ENCODE peak calls at places on chromosomes 13 and 19, in eight cellular contexts. One of them, this sample, is unnamed.
A peak's percentile ranks its signal among the peaks of the same experiment; 100 is the strongest.

GRCh38 chr19:42497492-42498226 is 30.6 kb downstream of the CEACAM1 start:
- DNase-seq in sigmoid colon: no peak
- DNase-seq in upper lobe of left lung: peak; percentile 26
- DNase-seq in GM23338: no peak
- DNase-seq in transverse colon: peak; percentile 61
- DNase-seq in H1: no peak
- DNase-seq in spleen: no peak
- DNase-seq in stomach: peak; percentile 60
- DNase-seq in this sample: no peak

GRCh38 chr13:106497079-106497478 is 38.4 kb downstream of the EFNB2 start:
- DNase-seq in sigmoid colon: no peak
- DNase-seq in upper lobe of left lung: no peak
- DNase-seq in GM23338: no peak
- DNase-seq in transverse colon: no peak
- DNase-seq in H1: no peak
- DNase-seq in spleen: no peak
- DNase-seq in stomach: no peak
- DNase-seq in this sample: no peak

GRCh38 chr13:114130708-114131580 is 1.5 kb downstream of the RASA3 start:
- DNase-seq in sigmoid colon: peak; percentile 81
- DNase-seq in upper lobe of left lung: peak; percentile 59
- DNase-seq in GM23338: peak; percentile 78
- DNase-seq in transverse colon: peak; percentile 53
- DNase-seq in H1: no peak
- DNase-seq in spleen: peak; percentile 89
- DNase-seq in stomach: no peak
- DNase-seq in this sample: peak; percentile 60

GRCh38 chr19:42207767-42208259 is 9.7 kb downstream of the DEDD2 start:
- DNase-seq in sigmoid colon: no peak
- DNase-seq in upper lobe of left lung: peak; percentile 67
- DNase-seq in GM23338: no peak
- DNase-seq in transverse colon: no peak
- DNase-seq in H1: no peak
- DNase-seq in spleen: no peak
- DNase-seq in stomach: peak; percentile 43
- DNase-seq in this sample: no peak

GRCh38 chr13:30576528-30576927 is 41.2 kb upstream of the USPL1 start:
- DNase-seq in sigmoid colon: no peak
- DNase-seq in upper lobe of left lung: no peak
- DNase-seq in GM23338: no peak
- DNase-seq in transverse colon: peak; percentile 11
- DNase-seq in H1: no peak
- DNase-seq in spleen: no peak
- DNase-seq in stomach: no peak
- DNase-seq in this sample: no peak

GRCh38 chr13:50285283-50285682 is 270.0 kb downstream of the KCNRG start:
- DNase-seq in sigmoid colon: no peak
- DNase-seq in upper lobe of left lung: no peak
- DNase-seq in GM23338: no peak
- DNase-seq in transverse colon: no peak
- DNase-seq in H1: no peak
- DNase-seq in spleen: no peak
- DNase-seq in stomach: no peak
- DNase-seq in this sample: no peak

GRCh38 chr13:30738526-30738925 is 3.2 kb downstream of the ALOX5AP start:
- DNase-seq in sigmoid colon: no peak
- DNase-seq in upper lobe of left lung: no peak
- DNase-seq in GM23338: no peak
- DNase-seq in transverse colon: no peak
- DNase-seq in H1: no peak
- DNase-seq in spleen: no peak
- DNase-seq in stomach: no peak
- DNase-seq in this sample: no peak

GRCh38 chr19:47726467-47726866 is 13.2 kb downstream of the EHD2 start:
- DNase-seq in sigmoid colon: no peak
- DNase-seq in upper lobe of left lung: peak; percentile 56
- DNase-seq in GM23338: no peak
- DNase-seq in transverse colon: no peak
- DNase-seq in H1: no peak
- DNase-seq in spleen: no peak
- DNase-seq in stomach: no peak
- DNase-seq in this sample: no peak

GRCh38 chr13:58953638-58954037 is 1210.1 kb downstream of the DIAPH3 start:
- DNase-seq in sigmoid colon: no peak
- DNase-seq in upper lobe of left lung: no peak
- DNase-seq in GM23338: no peak
- DNase-seq in transverse colon: no peak
- DNase-seq in H1: no peak
- DNase-seq in spleen: no peak
- DNase-seq in stomach: no peak
- DNase-seq in this sample: no peak

GRCh38 chr13:101955764-101956163 is 446.1 kb downstream of the FGF14 start:
- DNase-seq in sigmoid colon: no peak
- DNase-seq in upper lobe of left lung: no peak
- DNase-seq in GM23338: no peak
- DNase-seq in transverse colon: no peak
- DNase-seq in H1: no peak
- DNase-seq in spleen: no peak
- DNase-seq in stomach: no peak
- DNase-seq in this sample: no peak

GRCh38 chr13:39107484-39108040 is 69.3 kb downstream of the NHLRC3 start:
- DNase-seq in sigmoid colon: no peak
- DNase-seq in upper lobe of left lung: no peak
- DNase-seq in GM23338: no peak
- DNase-seq in transverse colon: no peak
- DNase-seq in H1: no peak
- DNase-seq in spleen: no peak
- DNase-seq in stomach: no peak
- DNase-seq in this sample: no peak

GRCh38 chr19:19434483-19435045 is 29.1 kb downstream of the GATAD2A start:
- DNase-seq in sigmoid colon: peak; percentile 82
- DNase-seq in upper lobe of left lung: no peak
- DNase-seq in GM23338: no peak
- DNase-seq in transverse colon: no peak
- DNase-seq in H1: no peak
- DNase-seq in spleen: no peak
- DNase-seq in stomach: no peak
- DNase-seq in this sample: no peak

GRCh38 chr13:113053376-113053775 is 52.2 kb upstream of the F7 start:
- DNase-seq in sigmoid colon: no peak
- DNase-seq in upper lobe of left lung: no peak
- DNase-seq in GM23338: no peak
- DNase-seq in transverse colon: no peak
- DNase-seq in H1: no peak
- DNase-seq in spleen: peak; percentile 60
- DNase-seq in stomach: no peak
- DNase-seq in this sample: no peak

GRCh38 chr13:113905942-113906341 is 42.1 kb upstream of the GAS6 start:
- DNase-seq in sigmoid colon: no peak
- DNase-seq in upper lobe of left lung: peak; percentile 5
- DNase-seq in GM23338: no peak
- DNase-seq in transverse colon: no peak
- DNase-seq in H1: no peak
- DNase-seq in spleen: no peak
- DNase-seq in stomach: peak; percentile 9
- DNase-seq in this sample: no peak

GRCh38 chr19:2210206-2210605 is 25.9 kb downstream of the PLEKHJ1 start:
- DNase-seq in sigmoid colon: no peak
- DNase-seq in upper lobe of left lung: no peak
- DNase-seq in GM23338: no peak
- DNase-seq in transverse colon: no peak
- DNase-seq in H1: no peak
- DNase-seq in spleen: no peak
- DNase-seq in stomach: no peak
- DNase-seq in this sample: no peak

GRCh38 chr13:51303882-51304281 is 35.6 kb upstream of the SERPINE3 start:
- DNase-seq in sigmoid colon: no peak
- DNase-seq in upper lobe of left lung: no peak
- DNase-seq in GM23338: no peak
- DNase-seq in transverse colon: no peak
- DNase-seq in H1: no peak
- DNase-seq in spleen: no peak
- DNase-seq in stomach: no peak
- DNase-seq in this sample: no peak
- TF ChIP-seq POLR2AphosphoS5 in sigmoid colon: no peak
- TF ChIP-seq POLR2AphosphoS5 in upper lobe of left lung: no peak
- TF ChIP-seq POLR2AphosphoS5 in GM23338: no peak
- TF ChIP-seq POLR2AphosphoS5 in transverse colon: no peak
- TF ChIP-seq POLR2AphosphoS5 in H1: no peak
- TF ChIP-seq POLR2AphosphoS5 in spleen: no peak
- TF ChIP-seq POLR2AphosphoS5 in stomach: no peak
- TF ChIP-seq POLR2AphosphoS5 in this sample: no peak

GRCh38 chr13:104871456-104871855 is 1664.0 kb downstream of the EFNB2 start:
- DNase-seq in sigmoid colon: no peak
- DNase-seq in upper lobe of left lung: no peak
- DNase-seq in GM23338: no peak
- DNase-seq in transverse colon: no peak
- DNase-seq in H1: no peak
- DNase-seq in spleen: no peak
- DNase-seq in stomach: no peak
- DNase-seq in this sample: no peak

GRCh38 chr13:104869501-104869900 is 1666.0 kb downstream of the EFNB2 start:
- DNase-seq in sigmoid colon: no peak
- DNase-seq in upper lobe of left lung: no peak
- DNase-seq in GM23338: no peak
- DNase-seq in transverse colon: no peak
- DNase-seq in H1: no peak
- DNase-seq in spleen: no peak
- DNase-seq in stomach: no peak
- DNase-seq in this sample: no peak

GRCh38 chr13:104872153-104872552 is 1663.3 kb downstream of the EFNB2 start:
- DNase-seq in sigmoid colon: no peak
- DNase-seq in upper lobe of left lung: no peak
- DNase-seq in GM23338: peak; percentile 3
- DNase-seq in transverse colon: no peak
- DNase-seq in H1: no peak
- DNase-seq in spleen: no peak
- DNase-seq in stomach: no peak
- DNase-seq in this sample: no peak

GRCh38 chr13:104875008-104875762 is 1660.3 kb downstream of the EFNB2 start:
- DNase-seq in sigmoid colon: no peak
- DNase-seq in upper lobe of left lung: no peak
- DNase-seq in GM23338: peak; percentile 14
- DNase-seq in transverse colon: no peak
- DNase-seq in H1: no peak
- DNase-seq in spleen: no peak
- DNase-seq in stomach: no peak
- DNase-seq in this sample: no peak
- TF ChIP-seq POLR2AphosphoS5 in sigmoid colon: no peak
- TF ChIP-seq POLR2AphosphoS5 in upper lobe of left lung: no peak
- TF ChIP-seq POLR2AphosphoS5 in GM23338: no peak
- TF ChIP-seq POLR2AphosphoS5 in transverse colon: no peak
- TF ChIP-seq POLR2AphosphoS5 in H1: no peak
- TF ChIP-seq POLR2AphosphoS5 in spleen: no peak
- TF ChIP-seq POLR2AphosphoS5 in stomach: no peak
- TF ChIP-seq POLR2AphosphoS5 in this sample: no peak

GRCh38 chr19:29662604-29663404 is 2.5 kb upstream of the PLEKHF1 start:
- DNase-seq in sigmoid colon: peak; percentile 89
- DNase-seq in upper lobe of left lung: peak; percentile 26
- DNase-seq in GM23338: no peak
- DNase-seq in transverse colon: peak; percentile 52
- DNase-seq in H1: no peak
- DNase-seq in spleen: peak; percentile 78
- DNase-seq in stomach: peak; percentile 74
- DNase-seq in this sample: no peak
- TF ChIP-seq POLR2AphosphoS5 in sigmoid colon: peak; percentile 85
- TF ChIP-seq POLR2AphosphoS5 in upper lobe of left lung: peak; percentile 42
- TF ChIP-seq POLR2AphosphoS5 in GM23338: no peak
- TF ChIP-seq POLR2AphosphoS5 in transverse colon: peak; percentile 25
- TF ChIP-seq POLR2AphosphoS5 in H1: no peak
- TF ChIP-seq POLR2AphosphoS5 in spleen: no peak
- TF ChIP-seq POLR2AphosphoS5 in stomach: no peak
- TF ChIP-seq POLR2AphosphoS5 in this sample: no peak

DNA sequence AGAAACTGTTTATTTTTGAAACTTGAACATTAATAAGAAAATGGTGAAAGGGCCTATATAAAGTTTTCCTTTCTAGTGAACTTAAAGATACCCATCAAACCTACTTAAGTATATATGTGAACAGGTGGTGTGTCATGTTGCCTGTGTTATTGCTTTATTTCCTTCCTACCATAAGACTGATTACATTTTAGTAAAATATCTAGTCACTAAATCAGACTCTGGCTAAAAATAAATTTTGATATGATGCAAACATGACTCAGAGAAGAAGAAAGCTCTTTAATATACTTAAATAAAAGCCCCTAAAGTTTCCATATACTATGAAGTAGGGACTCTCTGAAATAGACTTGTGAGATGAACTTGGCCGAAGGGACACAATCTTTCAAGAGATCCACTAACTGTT is 35.1 kb upstream of the FBXL3 start:
- DNase-seq in sigmoid colon: no peak
- DNase-seq in upper lobe of left lung: no peak
- DNase-seq in GM23338: no peak
- DNase-seq in transverse colon: no peak
- DNase-seq in H1: no peak
- DNase-seq in spleen: no peak
- DNase-seq in stomach: no peak
- DNase-seq in this sample: no peak
- TF ChIP-seq POLR2AphosphoS5 in sigmoid colon: no peak
- TF ChIP-seq POLR2AphosphoS5 in upper lobe of left lung: no peak
- TF ChIP-seq POLR2AphosphoS5 in GM23338: no peak
- TF ChIP-seq POLR2AphosphoS5 in transverse colon: no peak
- TF ChIP-seq POLR2AphosphoS5 in H1: no peak
- TF ChIP-seq POLR2AphosphoS5 in spleen: no peak
- TF ChIP-seq POLR2AphosphoS5 in stomach: no peak
- TF ChIP-seq POLR2AphosphoS5 in this sample: no peak

GRCh38 chr19:812049-812816 is 9.5 kb downstream of the PLPPR3 start:
- DNase-seq in sigmoid colon: no peak
- DNase-seq in upper lobe of left lung: no peak
- DNase-seq in GM23338: peak; percentile 53
- DNase-seq in transverse colon: no peak
- DNase-seq in H1: no peak
- DNase-seq in spleen: peak; percentile 52
- DNase-seq in stomach: no peak
- DNase-seq in this sample: peak; percentile 31

GRCh38 chr19:815079-815774 is 6.5 kb downstream of the PLPPR3 start:
- DNase-seq in sigmoid colon: no peak
- DNase-seq in upper lobe of left lung: no peak
- DNase-seq in GM23338: peak; percentile 29
- DNase-seq in transverse colon: no peak
- DNase-seq in H1: no peak
- DNase-seq in spleen: peak; percentile 76
- DNase-seq in stomach: no peak
- DNase-seq in this sample: peak; percentile 35

GRCh38 chr19:812819-813358 is 8.9 kb downstream of the PLPPR3 start:
- DNase-seq in sigmoid colon: no peak
- DNase-seq in upper lobe of left lung: no peak
- DNase-seq in GM23338: peak; percentile 36
- DNase-seq in transverse colon: no peak
- DNase-seq in H1: no peak
- DNase-seq in spleen: peak; percentile 73
- DNase-seq in stomach: no peak
- DNase-seq in this sample: peak; percentile 19

GRCh38 chr19:814108-815078 is 7.4 kb downstream of the PLPPR3 start:
- DNase-seq in sigmoid colon: no peak
- DNase-seq in upper lobe of left lung: no peak
- DNase-seq in GM23338: peak; percentile 33
- DNase-seq in transverse colon: no peak
- DNase-seq in H1: no peak
- DNase-seq in spleen: peak; percentile 76
- DNase-seq in stomach: no peak
- DNase-seq in this sample: peak; percentile 47

GRCh38 chr19:813359-814107 is 8.2 kb downstream of the PLPPR3 start:
- DNase-seq in sigmoid colon: no peak
- DNase-seq in upper lobe of left lung: no peak
- DNase-seq in GM23338: peak; percentile 25
- DNase-seq in transverse colon: no peak
- DNase-seq in H1: no peak
- DNase-seq in spleen: no peak
- DNase-seq in stomach: no peak
- DNase-seq in this sample: peak; percentile 32
- TF ChIP-seq POLR2AphosphoS5 in sigmoid colon: no peak
- TF ChIP-seq POLR2AphosphoS5 in upper lobe of left lung: no peak
- TF ChIP-seq POLR2AphosphoS5 in GM23338: no peak
- TF ChIP-seq POLR2AphosphoS5 in transverse colon: peak; percentile 37
- TF ChIP-seq POLR2AphosphoS5 in H1: no peak
- TF ChIP-seq POLR2AphosphoS5 in spleen: peak; percentile 67
- TF ChIP-seq POLR2AphosphoS5 in stomach: no peak
- TF ChIP-seq POLR2AphosphoS5 in this sample: no peak